ENCODE peak calls at places on chromosomes 3 and 15, in nine cellular contexts. Z, E, D, X, A, B, W, M and V are unnamed samples.

GRCh38 chr3:187197255-187197654 is at the start of gene RTP1:
- DNase-seq in Z (no peak), E (no peak), D (peak), X (no peak), A (no peak), B (no peak), W (no peak), M (no peak), V (no peak)

GRCh38 chr3:31882895-31883294 is 98.2 kb downstream of the OSBPL10 start:
- DNase-seq in Z (no peak), E (no peak), D (no peak), X (no peak), A (no peak), B (no peak), W (no peak), M (no peak), V (no peak)

GRCh38 chr15:63473007-63473748 is 31.2 kb upstream of the USP3 start:
- DNase-seq in Z (no peak), E (no peak), D (no peak), X (no peak), A (no peak), B (no peak), W (no peak), M (no peak), V (no peak)

GRCh38 chr3:53153914-53154434 is 7.0 kb upstream of the PRKCD start:
- DNase-seq in Z (no peak), E (no peak), D (no peak), X (no peak), A (no peak), B (no peak), W (no peak), M (no peak), V (no peak)

GRCh38 chr3:147361671-147362420 is 44.5 kb downstream of the ZIC4 start:
- DNase-seq in Z (peak), E (peak), D (peak), X (peak), A (peak), B (peak), W (peak), M (peak), V (peak)

GRCh38 chr15:72785452-72786243 is 2.1 kb upstream of the ADPGK start:
- DNase-seq in Z (peak), E (no peak), D (no peak), X (no peak), A (no peak), B (no peak), W (peak), M (peak), V (peak)

GRCh38 chr3:178767558-178767957 is 231.3 kb downstream of the KCNMB2 start:
- DNase-seq in Z (no peak), E (no peak), D (no peak), X (no peak), A (no peak), B (no peak), W (no peak), M (no peak), V (no peak)

GRCh38 chr3:134485075-134485536 is 679 bp downstream of the ANAPC13 start:
- DNase-seq in Z (no peak), E (peak), D (no peak), X (peak), A (no peak), B (peak), W (no peak), M (no peak), V (peak)

GRCh38 chr3:139640456-139640855 is 37.3 kb downstream of the NMNAT3 start:
- DNase-seq in Z (no peak), E (no peak), D (no peak), X (no peak), A (no peak), B (no peak), W (no peak), M (no peak), V (peak)

GRCh38 chr3:15633766-15634588 is 32.4 kb downstream of the BTD start:
- DNase-seq in Z (no peak), E (no peak), D (no peak), X (peak), A (no peak), B (no peak), W (no peak), M (no peak), V (peak)

GRCh38 chr15:59594493-59594942 is 17.1 kb upstream of the GCNT3 start:
- DNase-seq in Z (no peak), E (peak), D (no peak), X (peak), A (no peak), B (no peak), W (no peak), M (peak), V (peak)

GRCh38 chr3:132641837-132642538 is 17.6 kb downstream of the ACAD11 start:
- DNase-seq in Z (no peak), E (peak), D (peak), X (peak), A (no peak), B (peak), W (no peak), M (peak), V (peak)

GRCh38 chr3:183018416-183019192 is 38.3 kb upstream of the DCUN1D1 start:
- DNase-seq in Z (no peak), E (no peak), D (no peak), X (no peak), A (no peak), B (peak), W (no peak), M (no peak), V (no peak)

GRCh38 chr15:36332301-36332700 is 247.1 kb upstream of the CDIN1 start:
- DNase-seq in Z (no peak), E (no peak), D (no peak), X (peak), A (no peak), B (no peak), W (no peak), M (no peak), V (peak)

GRCh38 chr15:43285609-43286037 is 18.9 kb upstream of the TGM5 start:
- DNase-seq in Z (no peak), E (peak), D (peak), X (peak), A (no peak), B (peak), W (peak), M (peak), V (peak)

GRCh38 chr15:49467782-49468181 is 44.7 kb downstream of the FGF7 start:
- DNase-seq in Z (no peak), E (no peak), D (no peak), X (no peak), A (no peak), B (no peak), W (no peak), M (no peak), V (no peak)

GRCh38 chr3:161314836-161315391 is 56.4 kb downstream of the SPTSSB start:
- DNase-seq in Z (no peak), E (no peak), D (no peak), X (peak), A (no peak), B (no peak), W (no peak), M (peak), V (peak)

GRCh38 chr3:134937256-134938023 is 142.4 kb downstream of the EPHB1 start:
- DNase-seq in Z (no peak), E (peak), D (peak), X (no peak), A (no peak), B (no peak), W (no peak), M (peak), V (peak)

GRCh38 chr3:115693868-115694267 is 70.6 kb downstream of the GAP43 start:
- DNase-seq in Z (no peak), E (no peak), D (peak), X (no peak), A (no peak), B (no peak), W (no peak), M (no peak), V (no peak)

GRCh38 chr3:140505256-140505655 is 172.6 kb upstream of the TRIM42 start:
- DNase-seq in Z (no peak), E (no peak), D (no peak), X (peak), A (no peak), B (no peak), W (no peak), M (peak), V (peak)

GRCh38 chr3:131072099-131072559 is 45.5 kb downstream of the NEK11 start:
- DNase-seq in Z (no peak), E (no peak), D (no peak), X (peak), A (no peak), B (no peak), W (no peak), M (peak), V (peak)

GRCh38 chr3:10524799-10525301 is 19.5 kb upstream of the ATP2B2 start:
- DNase-seq in Z (no peak), E (no peak), D (no peak), X (no peak), A (no peak), B (no peak), W (no peak), M (no peak), V (no peak)